ENCODE peak calls at places on chromosomes 6 and 20, in eight cellular contexts. D is body of pancreas, B is ELF-1, G is smooth muscle cell of the brain vasculature, M is kidney glomerular epithelial cell, C is NB4, N is left ventricle myocardium superior, J is ecto neural progenitor cell. K is an unnamed sample.

GRCh38 chr6:89352329-89353117 is at the start of gene UBE2J1:
- DNase-seq in D (peak), B (peak), G (peak), M (peak), C (peak), N (peak), J (peak), K (peak)

GRCh38 chr20:58233881-58234528 is 5.6 kb upstream of the ANKRD60 start:
- DNase-seq in D (peak), B (peak), G (no peak), M (no peak), C (peak), N (peak), J (peak), K (no peak)

GRCh38 chr6:85920782-85921181 is 278.1 kb upstream of the SYNCRIP start:
- DNase-seq in D (peak), B (no peak), G (no peak), M (no peak), C (no peak), N (peak), J (no peak), K (no peak)

GRCh38 chr6:4100655-4101054 is 21.7 kb upstream of the FAM217A start:
- DNase-seq in D (no peak), B (no peak), G (no peak), M (no peak), C (no peak), N (no peak), J (no peak), K (no peak)

GRCh38 chr20:32544260-32544722 is 40.8 kb downstream of the NOL4L start:
- DNase-seq in D (no peak), B (no peak), G (no peak), M (no peak), C (no peak), N (peak), J (no peak), K (no peak)

GRCh38 chr20:47400685-47401084 is 44.2 kb upstream of the ZMYND8 start:
- DNase-seq in D (no peak), B (peak), G (no peak), M (no peak), C (peak), N (no peak), J (no peak), K (no peak)

GRCh38 chr6:6801635-6802218 is 213.2 kb downstream of the LY86 start:
- DNase-seq in D (no peak), B (no peak), G (no peak), M (no peak), C (no peak), N (no peak), J (no peak), K (no peak)

GRCh38 chr6:119181046-119181445 is 102.6 kb upstream of the FAM184A start:
- DNase-seq in D (no peak), B (no peak), G (no peak), M (no peak), C (no peak), N (no peak), J (no peak), K (no peak)

GRCh38 chr6:143528164-143528811 is 16.8 kb upstream of the FUCA2 start:
- DNase-seq in D (no peak), B (no peak), G (no peak), M (no peak), C (peak), N (no peak), J (no peak), K (no peak)

GRCh38 chr20:63224272-63225081 is 8.5 kb upstream of the YTHDF1 start:
- DNase-seq in D (peak), B (peak), G (peak), M (peak), C (peak), N (peak), J (peak), K (no peak)

GRCh38 chr20:43904195-43904594 is 10.5 kb upstream of the TOX2 start:
- DNase-seq in D (no peak), B (peak), G (no peak), M (no peak), C (no peak), N (no peak), J (no peak), K (no peak)

GRCh38 chr6:28969129-28969528 is 36.0 kb downstream of the ZNF311 start:
- DNase-seq in D (no peak), B (peak), G (no peak), M (no peak), C (no peak), N (no peak), J (no peak), K (no peak)

GRCh38 chr6:3732345-3733141 is 19.0 kb downstream of the PXDC1 start:
- DNase-seq in D (peak), B (peak), G (no peak), M (peak), C (peak), N (peak), J (peak), K (peak)

GRCh38 chr6:73521351-73522254 is 771 bp upstream of the EEF1A1 start:
- DNase-seq in D (no peak), B (no peak), G (peak), M (peak), C (peak), N (peak), J (no peak), K (peak)

GRCh38 chr20:63168861-63169260 is 47.1 kb downstream of the YTHDF1 start:
- DNase-seq in D (no peak), B (no peak), G (no peak), M (no peak), C (no peak), N (no peak), J (no peak), K (no peak)

GRCh38 chr6:155310596-155310995 is 3.7 kb downstream of the TFB1M start:
- DNase-seq in D (no peak), B (no peak), G (no peak), M (no peak), C (no peak), N (no peak), J (no peak), K (no peak)